ENCODE peak calls at places on chromosomes 16 and 17, in seven cellular contexts. W, D, E, R, V, H and X are unnamed samples.

GRCh38 chr16:19400709-19401108 is 17.0 kb upstream of the TMC5 start:
- DNase-seq in E (no peak), V (no peak), R (no peak), D (no peak), W (no peak), H (no peak), X (peak; percentile 76)

GRCh38 chr16:78742501-78743283 is 643.2 kb downstream of the WWOX start:
- DNase-seq in H (no peak), E (no peak), D (peak; percentile 83), V (peak; percentile 75), W (peak; percentile 48), R (no peak), X (no peak)

GRCh38 chr16:67154578-67155304 is 3.9 kb upstream of the B3GNT9 start:
- DNase-seq in H (no peak), R (no peak), D (peak; percentile 23), V (no peak), W (no peak), E (no peak), X (no peak)

GRCh38 chr17:4747847-4748246 is 8.1 kb upstream of the CXCL16 start:
- DNase-seq in H (no peak), D (no peak), V (no peak), R (no peak), E (no peak), W (no peak), X (no peak)

GRCh38 chr16:56601325-56601724 is 7.1 kb upstream of the MT2A start:
- DNase-seq in H (no peak), V (no peak), D (no peak), W (no peak), R (no peak), E (no peak), X (no peak)

GRCh38 chr17:68777243-68777855 is 176.2 kb upstream of the FAM20A start:
- DNase-seq in R (peak; percentile 80), D (peak; percentile 48), H (peak; percentile 73), W (no peak), V (peak; percentile 12), E (peak; percentile 51), X (peak; percentile 72)

GRCh38 chr17:57365420-57365819 is 109.1 kb downstream of the MSI2 start:
- DNase-seq in H (no peak), V (no peak), W (no peak), R (no peak), D (no peak), E (no peak), X (no peak)

GRCh38 chr17:72967963-72968585 is 124.4 kb downstream of the SLC39A11 start:
- DNase-seq in H (no peak), R (no peak), V (no peak), D (no peak), E (no peak), W (no peak), X (no peak)

GRCh38 chr16:11094838-11095565 is 150.6 kb downstream of the CLEC16A start:
- DNase-seq in H (no peak), D (no peak), R (no peak), W (no peak), V (no peak), E (no peak), X (no peak)

GRCh38 chr17:64196626-64197025 is 66.4 kb downstream of the TEX2 start:
- DNase-seq in H (no peak), E (no peak), V (no peak), R (peak; percentile 74), W (no peak), D (no peak), X (no peak)

GRCh38 chr16:24645739-24646645 is 83.5 kb upstream of the TNRC6A start:
- DNase-seq in V (no peak), W (no peak), H (peak; percentile 99), R (peak; percentile 99), D (peak; percentile 11), E (no peak), X (no peak)

GRCh38 chr16:9836118-9836736 is 346.0 kb downstream of the GRIN2A start:
- DNase-seq in V (no peak), D (peak; percentile 22), H (no peak), W (no peak), R (peak; percentile 17), E (peak; percentile 55), X (peak; percentile 64)

GRCh38 chr16:9112166-9112843 is 20.9 kb downstream of the HAPSTR1 start:
- DNase-seq in R (no peak), W (no peak), V (no peak), D (no peak), E (no peak), H (no peak), X (no peak)

GRCh38 chr17:4342535-4342934 is 23.9 kb downstream of the UBE2G1 start:
- DNase-seq in W (no peak), H (no peak), R (no peak), E (no peak), D (no peak), V (no peak), X (no peak)

GRCh38 chr16:17311333-17312099 is 159.2 kb downstream of the XYLT1 start:
- DNase-seq in R (no peak), E (no peak), H (no peak), D (no peak), V (no peak), W (no peak), X (no peak)

GRCh38 chr16:79776243-79776884 is 175.8 kb upstream of the MAF start:
- DNase-seq in W (no peak), E (no peak), D (no peak), R (peak; percentile 60), V (no peak), H (peak; percentile 1), X (no peak)

GRCh38 chr16:25020112-25020591 is 5.0 kb upstream of the ARHGAP17 start:
- DNase-seq in E (no peak), W (no peak), D (no peak), V (no peak), R (no peak), H (no peak), X (no peak)

GRCh38 chr17:37089998-37090397 is 141.2 kb downstream of the AATF start:
- DNase-seq in R (no peak), V (peak; percentile 64), D (peak; percentile 87), H (no peak), W (peak; percentile 30), E (no peak), X (no peak)

GRCh38 chr16:84186685-84187437 is at the start of gene TAF1C:
- DNase-seq in V (peak; percentile 88), E (peak; percentile 91), D (peak; percentile 96), W (peak; percentile 79), H (peak; percentile 69), R (peak; percentile 98), X (peak; percentile 98)

GRCh38 chr17:56681561-56682266 is 88.2 kb downstream of the NOG start:
- DNase-seq in D (peak; percentile 88), V (peak; percentile 4), R (peak; percentile 95), W (no peak), H (peak; percentile 86), E (no peak), X (no peak)

GRCh38 chr16:19505600-19506303 is 16.1 kb downstream of the GDE1 start:
- DNase-seq in W (no peak), V (no peak), D (no peak), H (no peak), R (peak; percentile 85), E (no peak), X (no peak)

GRCh38 chr16:19008245-19008644 is 24.5 kb downstream of the TMC7 start:
- DNase-seq in V (no peak), H (peak; percentile 82), W (no peak), D (no peak), E (no peak), R (peak; percentile 84), X (no peak)

GRCh38 chr17:538096-538973 is 176.3 kb downstream of the VPS53 start:
- DNase-seq in E (no peak), H (no peak), D (peak; percentile 61), V (no peak), W (no peak), R (peak; percentile 34), X (no peak)

GRCh38 chr16:86566966-86567700 is 504 bp downstream of the FOXC2 start:
- DNase-seq in W (no peak), V (no peak), E (no peak), R (peak; percentile 88), H (no peak), D (no peak), X (no peak)

GRCh38 chr16:74226361-74226979 is 70.1 kb upstream of the PSMD7 start:
- DNase-seq in W (no peak), V (no peak), E (peak; percentile 12), D (peak; percentile 17), H (no peak), R (peak; percentile 25), X (peak; percentile 48)

GRCh38 chr16:78249056-78249455 is 149.6 kb downstream of the WWOX start:
- DNase-seq in D (no peak), R (no peak), W (no peak), E (no peak), V (no peak), H (no peak), X (no peak)

GRCh38 chr16:48448799-48449481 is 63.7 kb upstream of the SIAH1 start:
- DNase-seq in R (no peak), D (no peak), E (no peak), H (no peak), W (no peak), V (no peak), X (no peak)

GRCh38 chr17:50426814-50427787 is 1.1 kb downstream of the ACSF2 start:
- DNase-seq in V (no peak), R (peak; percentile 17), D (peak; percentile 56), H (no peak), W (no peak), E (no peak), X (peak; percentile 68)

GRCh38 chr17:43399839-43400328 is 1.1 kb downstream of the ARL4D start:
- DNase-seq in W (no peak), R (no peak), D (no peak), H (no peak), E (no peak), V (no peak), X (no peak)

GRCh38 chr17:29590261-29590978 is 972 bp upstream of the GIT1 start:
- DNase-seq in H (no peak), E (no peak), R (peak; percentile 53), W (no peak), D (peak; percentile 56), V (no peak), X (peak; percentile 93)

GRCh38 chr16:88753191-88753590 is 31.8 kb downstream of the PIEZO1 start:
- DNase-seq in W (no peak), H (no peak), D (no peak), V (no peak), R (no peak), E (no peak), X (no peak)

GRCh38 chr17:32341857-32342602 is at the start of gene C17orf75:
- DNase-seq in D (peak; percentile 92), E (peak; percentile 66), V (peak; percentile 76), R (peak; percentile 77), H (peak; percentile 48), W (peak; percentile 66), X (peak; percentile 90)

GRCh38 chr16:24538756-24539294 is 541 bp upstream of the RBBP6 start:
- DNase-seq in D (no peak), V (no peak), H (peak; percentile 60), W (no peak), R (no peak), E (no peak), X (no peak)

GRCh38 chr17:285751-286422 is 66.7 kb downstream of the RPH3AL start:
- DNase-seq in W (no peak), H (no peak), R (no peak), D (no peak), E (no peak), V (no peak), X (no peak)

GRCh38 chr17:41466988-41467387 is at the start of gene KRT32:
- DNase-seq in D (no peak), V (no peak), W (no peak), H (no peak), E (no peak), R (no peak), X (no peak)

GRCh38 chr17:80453126-80453979 is 23.1 kb downstream of the NPTX1 start:
- DNase-seq in R (no peak), V (no peak), E (no peak), H (no peak), W (no peak), D (no peak), X (no peak)

GRCh38 chr17:45722161-45722560 is 62.0 kb upstream of the CRHR1 start:
- DNase-seq in E (no peak), D (peak; percentile 26), W (no peak), V (no peak), R (no peak), H (no peak), X (no peak)

GRCh38 chr17:76019830-76020467 is 7.2 kb downstream of the EVPL start:
- DNase-seq in D (no peak), H (no peak), R (no peak), E (no peak), W (no peak), V (no peak), X (no peak)